ENCODE peak calls at places on chromosomes 1 and 21, in eight cellular contexts. V is occipital lobe, A is AG09309, S is T-helper 2 cell, X is prostate gland, U is breast epithelium, D is germinal center, Z is body of pancreas. G is an unnamed sample.

GRCh38 chr1:117821782-117822447 is 107.5 kb downstream of the GDAP2 start:
- DNase-seq in U (no peak), X (peak), A (peak), D (no peak), Z (peak), S (no peak), V (no peak), G (peak)

GRCh38 chr1:37478451-37478871 is 4.1 kb downstream of the ZC3H12A start:
- DNase-seq in Z (no peak), U (no peak), V (no peak), D (no peak), X (no peak), A (peak), S (no peak), G (no peak)

GRCh38 chr1:21626921-21627339 is 42.2 kb downstream of the RAP1GAP start:
- DNase-seq in U (no peak), Z (no peak), S (no peak), A (no peak), X (no peak), V (no peak), D (no peak), G (no peak)

GRCh38 chr1:67575861-67576260 is 109.1 kb upstream of the GADD45A start:
- DNase-seq in A (peak), Z (no peak), X (peak), D (no peak), V (no peak), U (no peak), S (no peak), G (no peak)

GRCh38 chr1:209768354-209768774 is 12.5 kb downstream of the TRAF3IP3 start:
- DNase-seq in Z (no peak), D (peak), U (no peak), S (peak), A (no peak), V (no peak), X (no peak), G (no peak)

GRCh38 chr21:44753357-44753756 is 42.0 kb upstream of the TSPEAR start:
- DNase-seq in Z (no peak), U (no peak), S (no peak), A (no peak), D (no peak), X (no peak), V (no peak), G (no peak)

GRCh38 chr1:161185282-161185682 is 8.0 kb upstream of the B4GALT3 start:
- DNase-seq in A (no peak), S (no peak), V (peak), D (peak), Z (no peak), U (no peak), X (no peak), G (no peak)

GRCh38 chr21:28541371-28542112 is 451.1 kb downstream of the LTN1 start:
- DNase-seq in D (no peak), X (no peak), Z (no peak), S (no peak), A (no peak), V (no peak), U (no peak), G (no peak)

GRCh38 chr1:1440941-1441888 is 5.7 kb downstream of the VWA1 start:
- DNase-seq in U (peak), D (peak), S (peak), A (no peak), V (no peak), Z (peak), X (no peak), G (peak)

GRCh38 chr1:54310439-54311328 is 95.5 kb downstream of the SSBP3 start:
- DNase-seq in U (no peak), Z (peak), D (no peak), X (no peak), V (no peak), S (no peak), A (no peak), G (peak)

GRCh38 chr1:51733793-51734522 is 117.1 kb downstream of the OSBPL9 start:
- DNase-seq in V (no peak), U (no peak), D (no peak), Z (no peak), S (no peak), A (no peak), X (no peak), G (peak)

GRCh38 chr1:43764581-43764980 is 57.2 kb downstream of the ST3GAL3 start:
- DNase-seq in A (no peak), Z (no peak), D (no peak), S (no peak), V (no peak), U (no peak), X (no peak), G (no peak)

GRCh38 chr1:96538001-96538649 is 183.5 kb upstream of the PTBP2 start:
- DNase-seq in S (no peak), X (no peak), A (no peak), D (no peak), U (no peak), Z (no peak), V (peak), G (peak)

GRCh38 chr1:183673605-183674150 is 20.6 kb upstream of the APOBEC4 start:
- DNase-seq in X (no peak), U (no peak), V (no peak), D (no peak), Z (no peak), S (no peak), A (no peak), G (no peak)

GRCh38 chr1:111959436-111959835 is 30.0 kb downstream of the KCND3 start:
- DNase-seq in Z (no peak), S (no peak), V (no peak), X (no peak), D (no peak), A (no peak), U (no peak), G (no peak)

GRCh38 chr1:6743189-6744101 is 41.8 kb upstream of the CAMTA1 start:
- DNase-seq in S (no peak), U (no peak), Z (no peak), D (peak), X (peak), V (no peak), A (peak), G (no peak)

GRCh38 chr1:179164494-179164893 is 65.0 kb downstream of the ABL2 start:
- DNase-seq in A (no peak), X (no peak), V (no peak), S (no peak), Z (no peak), D (no peak), U (no peak), G (peak)

GRCh38 chr1:43271186-43272118 is 1.7 kb downstream of the TMEM125 start:
- DNase-seq in Z (no peak), S (no peak), V (no peak), D (no peak), X (no peak), A (no peak), U (peak), G (no peak)

GRCh38 chr1:30283199-30283962 is 440.0 kb downstream of the MATN1 start:
- DNase-seq in U (no peak), V (no peak), D (no peak), Z (no peak), S (no peak), X (no peak), A (no peak), G (no peak)

GRCh38 chr21:29208666-29209059 is 78.2 kb downstream of the MAP3K7CL start:
- DNase-seq in A (no peak), U (no peak), V (no peak), S (no peak), D (no peak), X (no peak), Z (no peak), G (no peak)

GRCh38 chr21:28747464-28747863 is 245.2 kb downstream of the LTN1 start:
- DNase-seq in V (no peak), X (no peak), Z (no peak), S (no peak), D (no peak), U (no peak), A (no peak), G (no peak)

GRCh38 chr1:223683586-223684487 is 18.3 kb upstream of the CAPN8 start:
- DNase-seq in D (peak), U (peak), Z (peak), S (no peak), A (no peak), X (peak), V (peak), G (no peak)

GRCh38 chr1:3219005-3219724 is 150.2 kb downstream of the PRDM16 start:
- DNase-seq in V (peak), A (peak), Z (peak), X (peak), U (no peak), S (no peak), D (no peak), G (peak)

GRCh38 chr1:64811131-64811530 is 66.3 kb downstream of the RAVER2 start:
- DNase-seq in D (no peak), S (no peak), A (no peak), Z (no peak), V (no peak), X (no peak), U (no peak), G (no peak)

GRCh38 chr1:33711511-33711910 is 152.4 kb upstream of the HMGB4 start:
- DNase-seq in A (no peak), S (no peak), D (no peak), Z (no peak), X (no peak), U (no peak), V (no peak), G (no peak)

GRCh38 chr1:78843111-78843908 is 163.2 kb downstream of the ADGRL4 start:
- DNase-seq in A (no peak), S (no peak), V (no peak), X (no peak), U (no peak), D (no peak), Z (no peak), G (no peak)

GRCh38 chr1:222582099-222582774 is 7.5 kb downstream of the TAF1A start:
- DNase-seq in D (no peak), A (no peak), Z (no peak), S (no peak), V (no peak), X (no peak), U (no peak), G (peak)

GRCh38 chr1:63983391-63984256 is 209.8 kb downstream of the ROR1 start:
- DNase-seq in V (no peak), D (no peak), A (no peak), X (no peak), Z (no peak), U (no peak), S (no peak), G (no peak)

GRCh38 chr1:36775716-36776115 is 258.6 kb downstream of the GRIK3 start:
- DNase-seq in D (no peak), Z (no peak), V (no peak), X (no peak), A (no peak), U (no peak), S (no peak), G (no peak)

GRCh38 chr1:7218210-7218832 is 433.1 kb downstream of the CAMTA1 start:
- DNase-seq in X (no peak), S (no peak), D (peak), A (no peak), U (no peak), V (no peak), Z (peak), G (peak)

GRCh38 chr1:226047495-226047894 is 15.0 kb upstream of the H3-3A start:
- DNase-seq in V (no peak), U (no peak), Z (no peak), S (no peak), X (no peak), D (no peak), A (no peak), G (peak)

GRCh38 chr1:209291715-209292114 is 291.8 kb upstream of the CAMK1G start:
- DNase-seq in A (no peak), S (no peak), X (no peak), V (no peak), U (no peak), D (no peak), Z (no peak), G (no peak)